ENCODE peak calls at places on chromosomes 11 and 22, in eight cellular contexts. One of them, this sample, is unnamed.

GRCh38 chr11:47950396-47950795 is 30.0 kb upstream of the PTPRJ start:
- DNase-seq in astrocyte of the hippocampus: peak
- DNase-seq in aorta: no peak
- DNase-seq in HuH-7.5: no peak
- DNase-seq in Right ventricle myocardium superior: no peak
- DNase-seq in dorsolateral prefrontal cortex: no peak
- DNase-seq in IMR-90: no peak
- DNase-seq in endothelial cell: no peak
- DNase-seq in this sample: peak

GRCh38 chr11:12516387-12517110 is 139.2 kb downstream of the PARVA start:
- DNase-seq in astrocyte of the hippocampus: no peak
- DNase-seq in aorta: no peak
- DNase-seq in HuH-7.5: no peak
- DNase-seq in Right ventricle myocardium superior: peak
- DNase-seq in dorsolateral prefrontal cortex: no peak
- DNase-seq in IMR-90: no peak
- DNase-seq in endothelial cell: no peak
- DNase-seq in this sample: no peak

GRCh38 chr22:21760640-21761039 is 25.0 kb upstream of the YPEL1 start:
- DNase-seq in astrocyte of the hippocampus: peak
- DNase-seq in aorta: no peak
- DNase-seq in HuH-7.5: no peak
- DNase-seq in Right ventricle myocardium superior: no peak
- DNase-seq in dorsolateral prefrontal cortex: no peak
- DNase-seq in IMR-90: peak
- DNase-seq in endothelial cell: no peak
- DNase-seq in this sample: no peak

GRCh38 chr11:10942621-10943020 is 84.8 kb upstream of the ZBED5 start:
- DNase-seq in astrocyte of the hippocampus: no peak
- DNase-seq in aorta: no peak
- DNase-seq in HuH-7.5: no peak
- DNase-seq in Right ventricle myocardium superior: no peak
- DNase-seq in dorsolateral prefrontal cortex: no peak
- DNase-seq in IMR-90: no peak
- DNase-seq in endothelial cell: no peak
- DNase-seq in this sample: no peak

GRCh38 chr11:120254788-120255518 is 15.0 kb downstream of the POU2F3 start:
- DNase-seq in astrocyte of the hippocampus: no peak
- DNase-seq in aorta: no peak
- DNase-seq in HuH-7.5: no peak
- DNase-seq in Right ventricle myocardium superior: no peak
- DNase-seq in dorsolateral prefrontal cortex: no peak
- DNase-seq in IMR-90: no peak
- DNase-seq in endothelial cell: no peak
- DNase-seq in this sample: no peak

GRCh38 chr11:12684821-12685220 is 10.6 kb downstream of the TEAD1 start:
- DNase-seq in astrocyte of the hippocampus: no peak
- DNase-seq in aorta: no peak
- DNase-seq in HuH-7.5: no peak
- DNase-seq in Right ventricle myocardium superior: no peak
- DNase-seq in dorsolateral prefrontal cortex: no peak
- DNase-seq in IMR-90: no peak
- DNase-seq in endothelial cell: no peak
- DNase-seq in this sample: no peak

GRCh38 chr11:37544491-37544890 is 946.5 kb upstream of the RAG2 start:
- DNase-seq in astrocyte of the hippocampus: no peak
- DNase-seq in aorta: no peak
- DNase-seq in HuH-7.5: no peak
- DNase-seq in Right ventricle myocardium superior: no peak
- DNase-seq in dorsolateral prefrontal cortex: no peak
- DNase-seq in IMR-90: no peak
- DNase-seq in endothelial cell: no peak
- DNase-seq in this sample: no peak

GRCh38 chr11:72641900-72642814 is 32.1 kb downstream of the PDE2A start:
- DNase-seq in astrocyte of the hippocampus: peak
- DNase-seq in aorta: peak
- DNase-seq in HuH-7.5: peak
- DNase-seq in Right ventricle myocardium superior: peak
- DNase-seq in dorsolateral prefrontal cortex: no peak
- DNase-seq in IMR-90: no peak
- DNase-seq in endothelial cell: peak
- DNase-seq in this sample: no peak

This sample was measured in stimulated activated CD4-positive, alpha-beta T cell treated with anti-CD3 and anti-CD28 coated beads, Interleukin-1b, Interleukin-23, amount 100 ng/mL, for 48 hours.